ENCODE peak calls at places on chromosomes 13 and 19, in four cellular contexts. F is cardiac muscle cell, R is NCI-H345, A is fibroblast of mammary gland. X is an unnamed sample.
A peak's percentile ranks its signal among the peaks of the same experiment; 100 is the strongest.

GRCh38 chr19:8148088-8148409 is 1.3 kb downstream of the FBN3 start:
- DNase-seq in F (no peak), R (no peak), A (no peak), X (no peak)

GRCh38 chr13:32045963-32046785 is 14.6 kb downstream of the FRY start:
- DNase-seq in F (no peak), R (peak; percentile 65), A (peak; percentile 53), X (no peak)

GRCh38 chr19:12611361-12611699 is 610 bp downstream of the ZNF791 start:
- DNase-seq in F (peak; percentile 77), R (peak; percentile 20), A (peak; percentile 71), X (peak; percentile 67)

GRCh38 chr19:58328999-58329398 is 2.2 kb downstream of the ZSCAN22 start:
- DNase-seq in F (peak; percentile 56), R (no peak), A (no peak), X (no peak)

GRCh38 chr13:50650936-50651638 is 192.4 kb downstream of the DLEU7 start:
- DNase-seq in F (no peak), R (peak; percentile 31), A (peak; percentile 12), X (no peak)

GRCh38 chr19:369876-370275 is 25.3 kb upstream of the MIER2 start:
- DNase-seq in F (no peak), R (no peak), A (no peak), X (no peak)

GRCh38 chr13:22285867-22286632 is 615.2 kb downstream of the FGF9 start:
- DNase-seq in F (no peak), R (no peak), A (no peak), X (no peak)

GRCh38 chr19:31170046-31170445 is 179.2 kb downstream of the TSHZ3 start:
- DNase-seq in F (no peak), R (no peak), A (no peak), X (no peak)

GRCh38 chr13:99063952-99064351 is 86.1 kb upstream of the DOCK9 start:
- DNase-seq in F (no peak), R (no peak), A (peak; percentile 53), X (no peak)

GRCh38 chr19:9869008-9869617 is 34.0 kb downstream of the PIN1 start:
- DNase-seq in F (no peak), R (no peak), A (peak; percentile 23), X (no peak)

GRCh38 chr19:30448386-30449130 is 76.4 kb downstream of the ZNF536 start:
- DNase-seq in F (no peak), R (no peak), A (no peak), X (no peak)

GRCh38 chr13:39566216-39566869 is 36.6 kb downstream of the LHFPL6 start:
- DNase-seq in F (no peak), R (no peak), A (no peak), X (no peak)

GRCh38 chr19:50647879-50648615 is 1.2 kb upstream of the C19orf81 start:
- DNase-seq in F (no peak), R (no peak), A (no peak), X (no peak)

GRCh38 chr13:101624210-101624922 is 171.9 kb downstream of the ITGBL1 start:
- DNase-seq in F (no peak), R (peak; percentile 82), A (no peak), X (no peak)

GRCh38 chr13:109385161-109385560 is 401.2 kb downstream of the IRS2 start:
- DNase-seq in F (no peak), R (no peak), A (peak; percentile 57), X (no peak)

GRCh38 chr13:94345374-94346195 is 133.9 kb downstream of the DCT start:
- DNase-seq in F (peak; percentile 32), R (peak; percentile 58), A (peak; percentile 56), X (no peak)

GRCh38 chr13:57604442-57604841 is 27.1 kb upstream of the PCDH17 start:
- DNase-seq in F (peak; percentile 3), R (no peak), A (no peak), X (no peak)

GRCh38 chr19:46181386-46181774 is 33.3 kb downstream of the IGFL2 start:
- DNase-seq in F (no peak), R (no peak), A (peak; percentile 68), X (no peak)

GRCh38 chr19:11587302-11587972 is 9.8 kb upstream of the ZNF627 start:
- DNase-seq in F (peak; percentile 73), R (peak; percentile 53), A (peak; percentile 71), X (peak; percentile 83)

GRCh38 chr19:18227781-18228271 is 1.6 kb upstream of the PDE4C start:
- DNase-seq in F (no peak), R (no peak), A (no peak), X (no peak)

GRCh38 chr19:33676999-33677665 is 55.4 kb downstream of the CHST8 start:
- DNase-seq in F (no peak), R (no peak), A (no peak), X (no peak)

GRCh38 chr13:105442941-105443340 is 1092.5 kb downstream of the EFNB2 start:
- DNase-seq in F (no peak), R (peak; percentile 35), A (peak; percentile 99), X (no peak)

GRCh38 chr19:53876651-53877224 is 5.3 kb upstream of the PRKCG start:
- DNase-seq in F (no peak), R (no peak), A (no peak), X (no peak)

GRCh38 chr13:114148521-114148855 is 16.1 kb upstream of the RASA3 start:
- DNase-seq in F (no peak), R (no peak), A (no peak), X (no peak)

GRCh38 chr19:5189318-5189607 is 151.3 kb downstream of the PTPRS start:
- DNase-seq in F (no peak), R (no peak), A (no peak), X (no peak)

GRCh38 chr13:112683581-112683980 is 6.3 kb upstream of the ATP11A start:
- DNase-seq in F (no peak), R (no peak), A (no peak), X (no peak)

GRCh38 chr19:294819-295686 is 3.9 kb upstream of the PLPP2 start:
- DNase-seq in F (peak; percentile 55), R (peak; percentile 28), A (peak; percentile 10), X (no peak)

GRCh38 chr19:42143341-42144234 is 11.3 kb upstream of the POU2F2 start:
- DNase-seq in F (peak; percentile 85), R (no peak), A (peak; percentile 36), X (no peak)

GRCh38 chr19:33476151-33476707 is 45.4 kb downstream of the PEPD start:
- DNase-seq in F (no peak), R (no peak), A (no peak), X (no peak)

GRCh38 chr13:41568143-41568989 is 111.0 kb downstream of the RGCC start:
- DNase-seq in F (no peak), R (no peak), A (no peak), X (no peak)

GRCh38 chr13:20658451-20658850 is 45.0 kb upstream of the IL17D start:
- DNase-seq in F (no peak), R (no peak), A (peak; percentile 15), X (no peak)

GRCh38 chr13:60020288-60020687 is 143.4 kb downstream of the DIAPH3 start:
- DNase-seq in F (no peak), R (no peak), A (no peak), X (no peak)

GRCh38 chr13:87887459-87888123 is 216.4 kb downstream of the SLITRK5 start:
- DNase-seq in F (no peak), R (no peak), A (no peak), X (peak; percentile 32)

GRCh38 chr13:37595162-37595561 is 3.4 kb downstream of the POSTN start:
- DNase-seq in F (no peak), R (no peak), A (peak; percentile 65), X (no peak)

GRCh38 chr19:27776020-27776419 is 1436.9 kb downstream of the UQCRFS1 start:
- DNase-seq in F (no peak), R (no peak), A (peak; percentile 82), X (no peak)

GRCh38 chr13:66362485-66362884 is 867.7 kb downstream of the PCDH9 start:
- DNase-seq in F (no peak), R (no peak), A (no peak), X (no peak)

GRCh38 chr13:33742321-33742720 is 75.6 kb upstream of the RFC3 start:
- DNase-seq in F (no peak), R (no peak), A (no peak), X (no peak)

GRCh38 chr13:68254151-68254550 is 1024.0 kb upstream of the PCDH9 start:
- DNase-seq in F (no peak), R (no peak), A (no peak), X (no peak)

X was measured in posterior cingulate gyrus.